ENCODE peak calls at places on chromosomes 1 and 21, in four cellular contexts. U is aorta; N is fibroblast of lung; P is effector memory CD4-positive, alpha-beta T cell. X is an unnamed sample.

GRCh38 chr21:42486551-42486950 is 9.5 kb downstream of the RSPH1 start:
- DNase-seq in U (no peak), N (no peak), P (no peak), X (no peak)

GRCh38 chr1:174999926-175000696 is at the start of gene CACYBP:
- DNase-seq in U (no peak), N (no peak), P (no peak), X (peak; percentile 51)

GRCh38 chr21:15755125-15755524 is 25.3 kb downstream of the USP25 start:
- DNase-seq in U (no peak), N (no peak), P (no peak), X (no peak)

GRCh38 chr1:228866498-228866897 is 131.2 kb downstream of the RHOU start:
- DNase-seq in U (no peak), N (peak; percentile 39), P (no peak), X (no peak)

GRCh38 chr1:214660900-214661299 is 57.9 kb downstream of the CENPF start:
- DNase-seq in U (peak; percentile 48), N (peak; percentile 96), P (no peak), X (no peak)

GRCh38 chr1:61743716-61744620 is 1.7 kb downstream of the PATJ start:
- DNase-seq in U (no peak), N (no peak), P (no peak), X (no peak)

GRCh38 chr1:183061194-183061593 is 38.0 kb downstream of the LAMC1 start:
- DNase-seq in U (no peak), N (peak; percentile 42), P (no peak), X (no peak)

GRCh38 chr1:208106218-208106617 is 138.0 kb downstream of the PLXNA2 start:
- DNase-seq in U (no peak), N (no peak), P (no peak), X (no peak)

GRCh38 chr1:6157132-6157527 is 23.0 kb downstream of the CHD5 start:
- DNase-seq in U (no peak), N (no peak), P (no peak), X (no peak)

GRCh38 chr1:245262876-245263625 is 108.3 kb downstream of the KIF26B start:
- DNase-seq in U (no peak), N (no peak), P (no peak), X (no peak)

GRCh38 chr1:61053712-61054608 is 28.4 kb upstream of the NFIA start:
- DNase-seq in U (peak; percentile 73), N (no peak), P (no peak), X (no peak)

GRCh38 chr1:172835834-172836233 is 176.9 kb downstream of the FASLG start:
- DNase-seq in U (no peak), N (no peak), P (no peak), X (no peak)

GRCh38 chr1:172837816-172838680 is 179.1 kb downstream of the FASLG start:
- DNase-seq in U (no peak), N (no peak), P (no peak), X (peak; percentile 83)

GRCh38 chr1:172832332-172832731 is 173.4 kb downstream of the FASLG start:
- DNase-seq in U (no peak), N (no peak), P (no peak), X (no peak)

GRCh38 chr1:172834609-172835008 is 175.7 kb downstream of the FASLG start:
- DNase-seq in U (no peak), N (no peak), P (no peak), X (no peak)

DNA sequence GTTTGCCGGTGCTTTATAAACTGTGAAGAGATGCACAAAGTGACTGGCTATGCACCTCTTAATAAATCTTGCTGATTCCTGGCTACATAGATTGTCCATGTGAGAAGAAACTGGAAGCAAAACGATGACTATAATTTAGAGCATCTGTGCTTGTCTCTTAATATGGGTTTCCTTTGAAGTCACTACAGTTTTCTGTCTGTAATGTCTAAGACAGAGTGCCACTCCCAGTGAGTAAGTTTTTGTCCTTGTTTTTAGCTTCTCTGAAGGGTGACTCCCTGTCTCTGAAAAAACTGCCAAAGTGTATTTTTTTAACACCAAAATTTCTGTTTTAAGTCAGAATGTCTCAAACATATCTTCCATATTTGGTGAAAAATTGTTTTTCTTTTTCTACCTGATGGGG is 175.1 kb downstream of the FASLG start:
- DNase-seq in U (no peak), N (no peak), P (no peak), X (no peak)
- H3K4me3 ChIP-seq in U (no peak overlapping the region), N (no peak overlapping the region), P (no peak overlapping the region), X (no peak overlapping the region)

GRCh38 chr1:89996415-89997110 is 1.7 kb downstream of the ZNF326 start:
- DNase-seq in U (no peak), N (no peak), P (no peak), X (no peak)
- H3K4me3 ChIP-seq in U (no peak overlapping the region), N (peak overlapping the region; percentile 91), P (no peak overlapping the region), X (no peak overlapping the region)

GRCh38 chr1:224358288-224358687 is 1.6 kb downstream of the CNIH4 start:
- DNase-seq in U (no peak), N (no peak), P (no peak), X (no peak)
- H3K4me3 ChIP-seq in U (no peak overlapping the region), N (peak overlapping the region; percentile 66), P (peak overlapping the region; percentile 88), X (peak overlapping the region; percentile 51)

GRCh38 chr1:8567146-8567545 is 249.2 kb downstream of the SLC45A1 start:
- DNase-seq in U (no peak), N (peak; percentile 65), P (no peak), X (no peak)
- H3K4me3 ChIP-seq in U (no peak overlapping the region), N (no peak overlapping the region), P (no peak overlapping the region), X (no peak overlapping the region)

GRCh38 chr1:168585937-168586336 is 9.5 kb downstream of the XCL1 start:
- DNase-seq in U (no peak), N (no peak), P (no peak), X (no peak)
- H3K4me3 ChIP-seq in U (no peak overlapping the region), N (no peak overlapping the region), P (no peak overlapping the region), X (no peak overlapping the region)

GRCh38 chr21:44317241-44317782 is 17.5 kb downstream of the PFKL start:
- DNase-seq in U (no peak), N (no peak), P (no peak), X (no peak)

GRCh38 chr21:44320847-44321246 is 18.3 kb downstream of the CFAP410 start:
- DNase-seq in U (no peak), N (no peak), P (no peak), X (no peak)

GRCh38 chr21:44318489-44319285 is 18.8 kb downstream of the PFKL start:
- DNase-seq in U (no peak), N (no peak), P (no peak), X (no peak)

GRCh38 chr21:44317871-44318270 is 18.0 kb downstream of the PFKL start:
- DNase-seq in U (no peak), N (no peak), P (no peak), X (no peak)

GRCh38 chr21:44319407-44320065 is 19.7 kb downstream of the CFAP410 start:
- DNase-seq in U (no peak), N (no peak), P (no peak), X (no peak)
- H3K4me3 ChIP-seq in U (no peak overlapping the region), N (no peak overlapping the region), P (no peak overlapping the region), X (no peak overlapping the region)

DNA sequence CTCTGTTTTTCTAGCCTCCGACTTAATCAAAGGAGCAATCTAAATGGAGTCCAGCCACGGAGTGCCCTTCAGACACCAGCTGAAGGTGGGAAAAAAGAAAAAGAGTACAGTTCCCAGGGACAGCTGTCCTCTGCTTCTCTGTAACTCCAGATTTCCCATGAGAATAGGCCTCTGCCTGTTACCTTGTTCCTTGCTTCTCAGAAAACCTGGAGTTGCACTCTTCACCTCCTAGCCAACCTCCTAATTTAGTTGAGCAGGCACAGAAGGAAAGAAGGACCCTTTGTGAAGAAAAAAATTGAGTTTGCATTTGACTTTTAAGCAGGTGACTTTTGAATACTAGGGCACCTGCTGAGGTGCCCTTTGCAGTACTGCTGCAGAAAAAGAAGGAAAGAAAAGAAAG is 8.3 kb downstream of the BARHL2 start:
- DNase-seq in U (no peak), N (no peak), P (no peak), X (no peak)
- H3K4me3 ChIP-seq in U (no peak overlapping the region), N (no peak overlapping the region), P (no peak overlapping the region), X (no peak overlapping the region)

GRCh38 chr1:227845519-227845918 is 30.0 kb downstream of the PRSS38 start:
- DNase-seq in U (no peak), N (no peak), P (no peak), X (no peak)

GRCh38 chr1:227848430-227848932 is 33.0 kb downstream of the PRSS38 start:
- DNase-seq in U (no peak), N (no peak), P (no peak), X (no peak)

GRCh38 chr1:227846265-227846858 is 30.9 kb downstream of the PRSS38 start:
- DNase-seq in U (no peak), N (no peak), P (no peak), X (no peak)

GRCh38 chr1:227845115-227845389 is 29.6 kb downstream of the PRSS38 start:
- DNase-seq in U (no peak), N (no peak), P (no peak), X (no peak)

GRCh38 chr1:227849251-227849650 is 33.8 kb downstream of the PRSS38 start:
- DNase-seq in U (no peak), N (no peak), P (no peak), X (no peak)
- H3K4me3 ChIP-seq in U (no peak overlapping the region), N (no peak overlapping the region), P (no peak overlapping the region), X (no peak overlapping the region)

GRCh38 chr1:51506537-51506936 is 12.5 kb downstream of the EPS15 start:
- DNase-seq in U (no peak), N (peak; percentile 91), P (no peak), X (no peak)
- H3K4me3 ChIP-seq in U (no peak overlapping the region), N (no peak overlapping the region), P (no peak overlapping the region), X (no peak overlapping the region)

X was measured in CD4-positive, alpha-beta memory T cell.